ENCODE peak calls at places on chromosomes 11 and 22, in four cellular contexts. One of them, this sample, is unnamed. For H3K4me1 and H3K9me3, the result is how much of the 10 kb centered on the place peaks cover.

GRCh38 chr11:70504246-70505020 is 106.1 kb downstream of the CTTN start:
- DNase-seq in Peyer's patch: no peak
- DNase-seq in upper lobe of left lung: no peak
- DNase-seq in esophagus squamous epithelium: no peak
- DNase-seq in this sample: no peak

GRCh38 chr11:94674005-94674491 is 94.1 kb upstream of the AMOTL1 start:
- DNase-seq in Peyer's patch: no peak
- DNase-seq in esophagus squamous epithelium: no peak
- DNase-seq in upper lobe of left lung: no peak
- DNase-seq in this sample: no peak

GRCh38 chr11:125941606-125942275 is 4.1 kb upstream of the VSIG10L2 start:
- DNase-seq in upper lobe of left lung: peak
- DNase-seq in esophagus squamous epithelium: no peak
- DNase-seq in Peyer's patch: peak
- DNase-seq in this sample: no peak

GRCh38 chr22:48640890-48641771 is 1186.5 kb downstream of the BRD1 start:
- DNase-seq in esophagus squamous epithelium: no peak
- DNase-seq in upper lobe of left lung: no peak
- DNase-seq in Peyer's patch: no peak
- DNase-seq in this sample: no peak

GRCh38 chr11:58286249-58286648 is 18.2 kb upstream of the OR10W1 start:
- DNase-seq in upper lobe of left lung: no peak
- DNase-seq in Peyer's patch: no peak
- DNase-seq in esophagus squamous epithelium: no peak
- DNase-seq in this sample: no peak

GRCh38 chr11:80282643-80283042 is 841.8 kb upstream of the TENM4 start:
- DNase-seq in Peyer's patch: no peak
- DNase-seq in upper lobe of left lung: no peak
- DNase-seq in esophagus squamous epithelium: no peak
- DNase-seq in this sample: no peak

GRCh38 chr11:47987781-47988180 is 7.4 kb downstream of the PTPRJ start:
- DNase-seq in esophagus squamous epithelium: no peak
- DNase-seq in Peyer's patch: no peak
- DNase-seq in upper lobe of left lung: no peak
- DNase-seq in this sample: no peak

GRCh38 chr11:88421530-88421929 is 84.0 kb upstream of the CTSC start:
- DNase-seq in Peyer's patch: no peak
- DNase-seq in upper lobe of left lung: peak
- DNase-seq in esophagus squamous epithelium: no peak
- DNase-seq in this sample: no peak

GRCh38 chr11:77633856-77634425 is 3.7 kb downstream of the CLNS1A start:
- DNase-seq in esophagus squamous epithelium: no peak
- DNase-seq in upper lobe of left lung: peak
- DNase-seq in Peyer's patch: no peak
- DNase-seq in this sample: no peak

GRCh38 chr11:23455291-23455864 is 595.1 kb upstream of the CCDC179 start:
- DNase-seq in Peyer's patch: no peak
- DNase-seq in esophagus squamous epithelium: no peak
- DNase-seq in upper lobe of left lung: no peak
- DNase-seq in this sample: no peak

GRCh38 chr11:8604078-8604723 is 10.2 kb upstream of the STK33 start:
- DNase-seq in upper lobe of left lung: peak
- DNase-seq in esophagus squamous epithelium: no peak
- DNase-seq in Peyer's patch: no peak
- DNase-seq in this sample: no peak

GRCh38 chr11:61352038-61352437 is 9.6 kb downstream of the CYB561A3 start:
- DNase-seq in esophagus squamous epithelium: no peak
- DNase-seq in Peyer's patch: no peak
- DNase-seq in upper lobe of left lung: no peak
- DNase-seq in this sample: no peak

GRCh38 chr11:112174789-112175595 is at the start of gene BCO2:
- DNase-seq in esophagus squamous epithelium: no peak
- DNase-seq in Peyer's patch: peak
- DNase-seq in upper lobe of left lung: peak
- DNase-seq in this sample: peak

GRCh38 chr11:120383518-120384155 is 47.4 kb downstream of the ARHGEF12 start:
- DNase-seq in upper lobe of left lung: no peak
- DNase-seq in Peyer's patch: no peak
- DNase-seq in esophagus squamous epithelium: no peak
- DNase-seq in this sample: no peak

GRCh38 chr11:75306529-75306928 is 44.9 kb downstream of the ARRB1 start:
- DNase-seq in Peyer's patch: no peak
- DNase-seq in esophagus squamous epithelium: no peak
- DNase-seq in upper lobe of left lung: no peak
- DNase-seq in this sample: no peak

GRCh38 chr11:128520886-128521696 is 66.3 kb downstream of the ETS1 start:
- DNase-seq in esophagus squamous epithelium: no peak
- DNase-seq in upper lobe of left lung: no peak
- DNase-seq in Peyer's patch: no peak
- DNase-seq in this sample: no peak

GRCh38 chr11:27427183-27427980 is 45.2 kb downstream of the LGR4 start:
- DNase-seq in esophagus squamous epithelium: no peak
- DNase-seq in Peyer's patch: no peak
- DNase-seq in upper lobe of left lung: no peak
- DNase-seq in this sample: no peak

GRCh38 chr11:71504526-71504925 is 22.5 kb upstream of the KRTAP5-7 start:
- DNase-seq in upper lobe of left lung: no peak
- DNase-seq in Peyer's patch: no peak
- DNase-seq in esophagus squamous epithelium: no peak
- DNase-seq in this sample: peak

GRCh38 chr11:15807827-15808226 is 548.5 kb downstream of the SOX6 start:
- DNase-seq in esophagus squamous epithelium: no peak
- DNase-seq in Peyer's patch: no peak
- DNase-seq in upper lobe of left lung: no peak
- DNase-seq in this sample: no peak

GRCh38 chr11:15805726-15806125 is 550.6 kb downstream of the SOX6 start:
- DNase-seq in Peyer's patch: no peak
- DNase-seq in esophagus squamous epithelium: no peak
- DNase-seq in upper lobe of left lung: no peak
- DNase-seq in this sample: no peak

GRCh38 chr11:15806217-15806616 is 550.1 kb downstream of the SOX6 start:
- DNase-seq in Peyer's patch: no peak
- DNase-seq in upper lobe of left lung: no peak
- DNase-seq in esophagus squamous epithelium: no peak
- DNase-seq in this sample: no peak

GRCh38 chr11:15810079-15810478 is 546.3 kb downstream of the SOX6 start:
- DNase-seq in esophagus squamous epithelium: no peak
- DNase-seq in upper lobe of left lung: no peak
- DNase-seq in Peyer's patch: no peak
- DNase-seq in this sample: no peak

DNA sequence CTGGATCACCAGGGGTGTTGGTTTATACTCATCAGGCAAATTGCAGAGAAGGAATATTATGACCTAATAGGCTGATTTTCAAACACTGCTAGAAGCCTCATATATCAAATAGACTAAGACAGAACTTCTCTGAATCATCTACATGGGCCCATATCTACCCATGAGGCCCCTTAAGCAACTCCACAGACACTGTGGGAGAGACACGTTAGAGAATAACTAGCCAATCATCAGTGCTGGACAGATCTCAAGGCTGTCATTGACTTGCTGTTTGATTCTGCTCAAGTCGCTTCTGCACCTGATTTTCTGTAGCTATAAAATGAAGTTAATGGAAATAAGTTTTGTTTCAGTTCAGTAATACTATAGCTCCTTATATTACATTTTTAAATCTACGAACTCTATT is 545.8 kb downstream of the SOX6 start:
- DNase-seq in Peyer's patch: no peak
- DNase-seq in esophagus squamous epithelium: no peak
- DNase-seq in upper lobe of left lung: no peak
- DNase-seq in this sample: no peak
- H3K4me1 ChIP-seq in Peyer's patch: under half
- H3K4me1 ChIP-seq in esophagus squamous epithelium: under half
- H3K4me1 ChIP-seq in upper lobe of left lung: under half
- H3K4me1 ChIP-seq in this sample: under half

GRCh38 chr22:46267431-46268279 is at the start of gene TTC38:
- DNase-seq in upper lobe of left lung: peak
- DNase-seq in esophagus squamous epithelium: no peak
- DNase-seq in Peyer's patch: peak
- DNase-seq in this sample: peak

GRCh38 chr22:46259374-46259773 is 3.8 kb downstream of the PKDREJ start:
- DNase-seq in esophagus squamous epithelium: no peak
- DNase-seq in Peyer's patch: no peak
- DNase-seq in upper lobe of left lung: no peak
- DNase-seq in this sample: no peak

GRCh38 chr22:46260038-46260437 is 3.1 kb downstream of the PKDREJ start:
- DNase-seq in esophagus squamous epithelium: no peak
- DNase-seq in upper lobe of left lung: no peak
- DNase-seq in Peyer's patch: no peak
- DNase-seq in this sample: no peak

GRCh38 chr22:46262449-46263207 is 515 bp downstream of the PKDREJ start:
- DNase-seq in esophagus squamous epithelium: no peak
- DNase-seq in upper lobe of left lung: peak
- DNase-seq in Peyer's patch: peak
- DNase-seq in this sample: peak

DNA sequence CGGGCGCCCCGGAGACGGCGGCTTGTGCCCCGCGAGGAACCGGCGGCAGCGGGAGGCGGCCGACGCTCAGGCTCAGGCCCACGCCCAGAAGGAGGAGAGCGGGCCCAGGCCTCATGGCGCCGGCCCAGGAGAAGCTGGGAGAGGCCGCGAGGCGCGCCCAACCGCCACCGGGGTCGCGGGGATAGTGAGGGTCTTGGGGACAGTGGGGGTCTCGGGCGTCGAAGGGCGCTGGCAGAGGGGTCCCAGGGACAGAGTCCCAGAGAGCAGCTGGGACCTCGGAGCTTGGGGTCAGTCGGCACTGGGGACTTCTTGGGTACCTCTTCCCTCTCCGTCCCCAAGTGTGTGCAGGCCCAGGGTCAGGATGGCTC is at the start of gene PKDREJ:
- DNase-seq in Peyer's patch: no peak
- DNase-seq in esophagus squamous epithelium: no peak
- DNase-seq in upper lobe of left lung: no peak
- DNase-seq in this sample: no peak
- H3K4me3 ChIP-seq in Peyer's patch: no peak
- H3K4me3 ChIP-seq in esophagus squamous epithelium: peak
- H3K4me3 ChIP-seq in upper lobe of left lung: peak
- H3K4me3 ChIP-seq in this sample: peak

GRCh38 chr22:43487311-43488030 is 75.7 kb downstream of the MPPED1 start:
- DNase-seq in upper lobe of left lung: no peak
- DNase-seq in esophagus squamous epithelium: no peak
- DNase-seq in Peyer's patch: no peak
- DNase-seq in this sample: no peak
- H3K9me3 ChIP-seq in upper lobe of left lung: under half
- H3K9me3 ChIP-seq in esophagus squamous epithelium: under half
- H3K9me3 ChIP-seq in Peyer's patch: under half
- H3K9me3 ChIP-seq in this sample: under half

GRCh38 chr11:12841946-12842630 is 167.0 kb upstream of the RASSF10 start:
- DNase-seq in Peyer's patch: no peak
- DNase-seq in esophagus squamous epithelium: no peak
- DNase-seq in upper lobe of left lung: peak
- DNase-seq in this sample: no peak
- H3K4me1 ChIP-seq in Peyer's patch: under half
- H3K4me1 ChIP-seq in esophagus squamous epithelium: under half
- H3K4me1 ChIP-seq in upper lobe of left lung: under half
- H3K4me1 ChIP-seq in this sample: under half

GRCh38 chr11:83068573-83068972 is 3.1 kb downstream of the RAB30 start:
- DNase-seq in upper lobe of left lung: no peak
- DNase-seq in Peyer's patch: no peak
- DNase-seq in esophagus squamous epithelium: no peak
- DNase-seq in this sample: no peak

GRCh38 chr11:83071641-83072591 is at the start of gene RAB30:
- DNase-seq in esophagus squamous epithelium: peak
- DNase-seq in upper lobe of left lung: peak
- DNase-seq in Peyer's patch: peak
- DNase-seq in this sample: peak

GRCh38 chr11:83070044-83070877 is 1.4 kb downstream of the RAB30 start:
- DNase-seq in Peyer's patch: no peak
- DNase-seq in esophagus squamous epithelium: no peak
- DNase-seq in upper lobe of left lung: no peak
- DNase-seq in this sample: no peak

GRCh38 chr11:83070878-83071640 is 638 bp downstream of the RAB30 start:
- DNase-seq in Peyer's patch: peak
- DNase-seq in upper lobe of left lung: peak
- DNase-seq in esophagus squamous epithelium: no peak
- DNase-seq in this sample: no peak

GRCh38 chr11:83069441-83070043 is 2.2 kb downstream of the RAB30 start:
- DNase-seq in upper lobe of left lung: no peak
- DNase-seq in Peyer's patch: peak
- DNase-seq in esophagus squamous epithelium: no peak
- DNase-seq in this sample: no peak
- H3K4me3 ChIP-seq in upper lobe of left lung: peak
- H3K4me3 ChIP-seq in Peyer's patch: peak
- H3K4me3 ChIP-seq in esophagus squamous epithelium: peak
- H3K4me3 ChIP-seq in this sample: peak

GRCh38 chr22:32401486-32401885 is 10.6 kb downstream of the RTCB start:
- DNase-seq in upper lobe of left lung: no peak
- DNase-seq in esophagus squamous epithelium: no peak
- DNase-seq in Peyer's patch: no peak
- DNase-seq in this sample: no peak

GRCh38 chr22:32396255-32396654 is 15.8 kb downstream of the RTCB start:
- DNase-seq in upper lobe of left lung: no peak
- DNase-seq in esophagus squamous epithelium: no peak
- DNase-seq in Peyer's patch: no peak
- DNase-seq in this sample: no peak

GRCh38 chr22:32395107-32395506 is 16.9 kb downstream of the RTCB start:
- DNase-seq in esophagus squamous epithelium: no peak
- DNase-seq in upper lobe of left lung: no peak
- DNase-seq in Peyer's patch: no peak
- DNase-seq in this sample: no peak

DNA sequence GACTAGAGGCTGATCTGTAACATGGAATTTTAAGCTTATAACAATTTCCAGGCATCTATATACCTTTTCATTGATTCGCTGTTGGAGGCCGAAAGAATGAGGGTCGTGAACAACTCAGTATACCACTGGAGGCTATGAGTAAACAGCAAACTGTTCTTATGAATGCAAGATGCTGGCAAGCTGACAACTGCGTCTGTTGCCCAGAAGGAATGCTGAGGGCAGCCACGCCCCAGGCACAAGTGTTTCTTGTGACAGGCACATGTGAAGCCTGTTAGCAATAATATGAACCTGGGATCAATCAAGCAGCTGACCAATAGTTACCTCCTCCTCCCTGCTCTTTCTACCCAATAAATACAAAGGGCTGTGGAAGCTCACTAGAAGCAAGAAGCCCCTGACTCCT is 15.3 kb downstream of the RTCB start:
- DNase-seq in upper lobe of left lung: peak
- DNase-seq in esophagus squamous epithelium: no peak
- DNase-seq in Peyer's patch: no peak
- DNase-seq in this sample: no peak
- H3K9me3 ChIP-seq in upper lobe of left lung: under half
- H3K9me3 ChIP-seq in esophagus squamous epithelium: under half
- H3K9me3 ChIP-seq in Peyer's patch: under half
- H3K9me3 ChIP-seq in this sample: under half

DNA sequence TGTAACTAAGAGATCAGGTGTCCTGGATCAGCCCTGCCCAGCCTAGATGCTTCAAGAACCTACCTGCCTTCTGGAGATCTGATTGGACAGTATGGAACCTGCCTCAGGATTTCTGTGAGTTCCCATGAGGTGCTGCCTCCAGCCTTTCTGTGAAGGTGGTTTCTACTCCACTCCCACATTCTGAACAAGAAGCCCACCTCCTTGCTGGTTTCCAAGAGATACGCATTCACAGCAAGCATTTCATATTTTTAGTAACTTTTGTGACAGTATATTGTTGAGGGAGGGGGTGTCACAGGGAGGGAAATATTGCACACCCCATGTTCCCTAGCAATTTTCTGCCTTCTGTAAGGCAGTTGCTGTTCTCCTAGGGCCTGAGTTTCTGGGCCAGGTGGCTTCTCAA is 204.4 kb downstream of the NAV2 start:
- DNase-seq in upper lobe of left lung: no peak
- DNase-seq in Peyer's patch: no peak
- DNase-seq in esophagus squamous epithelium: no peak
- DNase-seq in this sample: no peak
- H3K4me1 ChIP-seq in upper lobe of left lung: under half
- H3K4me1 ChIP-seq in Peyer's patch: under half
- H3K4me1 ChIP-seq in esophagus squamous epithelium: under half
- H3K4me1 ChIP-seq in this sample: half or more